ENCODE peak calls at places on chromosomes 1 and 21, in seven cellular contexts. C, F, P, I, V, O and Z are unnamed samples.

GRCh38 chr1:62357916-62358315 is 38.7 kb upstream of the KANK4 start:
- DNase-seq in C (no peak), F (no peak), P (no peak), I (peak), V (no peak), O (no peak), Z (no peak)

GRCh38 chr1:184629261-184629660 is 125.4 kb downstream of the EDEM3 start:
- DNase-seq in C (no peak), F (no peak), P (no peak), I (no peak), V (no peak), O (no peak), Z (no peak)

GRCh38 chr21:45001134-45002095 is 61.6 kb downstream of the SLX9 start:
- DNase-seq in C (no peak), F (no peak), P (no peak), I (peak), V (no peak), O (no peak), Z (no peak)

GRCh38 chr1:179775009-179775408 is 31.9 kb downstream of the FAM163A start:
- DNase-seq in C (no peak), F (no peak), P (no peak), I (peak), V (no peak), O (no peak), Z (no peak)

GRCh38 chr1:65948609-65949229 is 156.0 kb downstream of the PDE4B start:
- DNase-seq in C (no peak), F (no peak), P (no peak), I (no peak), V (no peak), O (no peak), Z (no peak)

GRCh38 chr1:149888999-149889289 is 10.4 kb upstream of the BOLA1 start:
- DNase-seq in C (no peak), F (no peak), P (no peak), I (peak), V (no peak), O (peak), Z (no peak)

GRCh38 chr1:43067856-43068751 is 104.0 kb downstream of the EBNA1BP2 start:
- DNase-seq in C (no peak), F (no peak), P (no peak), I (peak), V (no peak), O (peak), Z (peak)

GRCh38 chr1:97796716-97797115 is 124.1 kb downstream of the DPYD start:
- DNase-seq in C (no peak), F (no peak), P (no peak), I (no peak), V (no peak), O (no peak), Z (no peak)

GRCh38 chr21:41208946-41209345 is 41.0 kb downstream of the BACE2 start:
- DNase-seq in C (no peak), F (no peak), P (no peak), I (no peak), V (no peak), O (no peak), Z (no peak)

GRCh38 chr1:201452881-201453280 is 16.1 kb downstream of the PHLDA3 start:
- DNase-seq in C (no peak), F (no peak), P (no peak), I (no peak), V (no peak), O (no peak), Z (no peak)

GRCh38 chr1:150813028-150813707 is 5.1 kb upstream of the CTSK start:
- DNase-seq in C (no peak), F (no peak), P (no peak), I (peak), V (no peak), O (peak), Z (no peak)

GRCh38 chr1:245997471-245998258 is 509.4 kb downstream of the SMYD3 start:
- DNase-seq in C (no peak), F (no peak), P (no peak), I (no peak), V (no peak), O (no peak), Z (no peak)

GRCh38 chr1:152047607-152047953 is 10.8 kb upstream of the S100A11 start:
- DNase-seq in C (no peak), F (no peak), P (no peak), I (peak), V (no peak), O (no peak), Z (no peak)